ENCODE peak calls at places on chromosome 15, in four cellular contexts. X is sigmoid colon, L is WERI-Rb-1, I is Panc1. S is an unnamed sample.

GRCh38 chr15:43376017-43376705 is 5.3 kb downstream of the TUBGCP4 start:
- DNase-seq in X (no peak), L (peak), I (no peak), S (no peak)

GRCh38 chr15:46555547-46555946 is 920.7 kb downstream of the SQOR start:
- DNase-seq in L (no peak), X (no peak), I (no peak), S (no peak)

GRCh38 chr15:98609144-98609852 is 39.0 kb upstream of the IGF1R start:
- DNase-seq in X (no peak), I (no peak), L (no peak), S (peak)

GRCh38 chr15:56919708-56920637 is 1.5 kb downstream of the TCF12 start:
- DNase-seq in X (peak), I (peak), L (peak), S (no peak)

GRCh38 chr15:44033894-44034293 is 161.2 kb downstream of the FRMD5 start:
- DNase-seq in L (no peak), I (peak), X (no peak), S (no peak)

GRCh38 chr15:59950603-59951388 is 53.3 kb upstream of the FOXB1 start:
- DNase-seq in I (no peak), X (no peak), L (no peak), S (no peak)

GRCh38 chr15:31993062-31993461 is 37.3 kb upstream of the CHRNA7 start:
- DNase-seq in X (no peak), I (no peak), L (no peak), S (no peak)

GRCh38 chr15:75809986-75810750 is 33.1 kb upstream of the UBE2Q2 start:
- DNase-seq in L (peak), I (peak), X (no peak), S (no peak)

GRCh38 chr15:90211440-90212168 is 10.5 kb downstream of the SEMA4B start:
- DNase-seq in X (no peak), L (no peak), I (no peak), S (peak)

GRCh38 chr15:33086500-33087141 is 107.9 kb downstream of the FMN1 start:
- DNase-seq in X (no peak), L (no peak), I (peak), S (no peak)

GRCh38 chr15:60208708-60209107 is 189.1 kb downstream of the ANXA2 start:
- DNase-seq in X (no peak), L (no peak), I (no peak), S (no peak)

GRCh38 chr15:34847598-34847997 is 52.2 kb upstream of the ACTC1 start:
- DNase-seq in L (no peak), I (no peak), X (no peak), S (no peak)

GRCh38 chr15:63256433-63256884 is 20.9 kb upstream of the APH1B start:
- DNase-seq in L (no peak), I (no peak), X (no peak), S (no peak)

GRCh38 chr15:41020829-41021228 is 67.6 kb downstream of the CHAC1 start:
- DNase-seq in X (no peak), I (no peak), L (no peak), S (no peak)

GRCh38 chr15:35019401-35020327 is 31.6 kb upstream of the ZNF770 start:
- DNase-seq in L (no peak), X (no peak), I (no peak), S (no peak)

GRCh38 chr15:72155021-72155621 is 36.9 kb downstream of the SENP8 start:
- DNase-seq in X (peak), I (no peak), L (no peak), S (peak)

GRCh38 chr15:29774900-29775299 is 47.4 kb downstream of the TJP1 start:
- DNase-seq in X (no peak), L (no peak), I (peak), S (peak)

GRCh38 chr15:63764124-63764827 is 69.5 kb downstream of the HERC1 start:
- DNase-seq in X (no peak), L (no peak), I (no peak), S (no peak)

GRCh38 chr15:23690450-23690852 is 3.3 kb upstream of the NDN start:
- DNase-seq in L (peak), I (no peak), X (peak), S (no peak)

GRCh38 chr15:101108791-101109190 is 143.1 kb downstream of the CHSY1 start:
- DNase-seq in X (no peak), I (no peak), L (no peak), S (peak)

GRCh38 chr15:47293763-47294162 is 423.5 kb upstream of the SEMA6D start:
- DNase-seq in I (no peak), L (no peak), X (peak), S (no peak)

GRCh38 chr15:101406796-101407195 is 82.7 kb downstream of the PCSK6 start:
- DNase-seq in X (no peak), L (no peak), I (no peak), S (no peak)

GRCh38 chr15:66997212-66997611 is 68.2 kb upstream of the SMAD3 start:
- DNase-seq in L (no peak), I (no peak), X (no peak), S (no peak)

GRCh38 chr15:89837134-89837829 is 22.6 kb upstream of the ANPEP start:
- DNase-seq in X (no peak), L (no peak), I (no peak), S (no peak)

GRCh38 chr15:58525926-58526538 is 94.2 kb downstream of the LIPC start:
- DNase-seq in X (no peak), I (no peak), L (no peak), S (no peak)

GRCh38 chr15:86268558-86268957 is 188.9 kb downstream of the AGBL1 start:
- DNase-seq in X (no peak), I (no peak), L (no peak), S (no peak)

GRCh38 chr15:73142802-73143762 is 90.8 kb downstream of the NEO1 start:
- DNase-seq in L (no peak), I (no peak), X (no peak), S (peak)

GRCh38 chr15:88645171-88646087 is 6.6 kb downstream of the ISG20 start:
- DNase-seq in X (peak), I (no peak), L (no peak), S (peak)

GRCh38 chr15:32943691-32944090 is 225.9 kb downstream of the GREM1 start:
- DNase-seq in X (no peak), L (no peak), I (no peak), S (no peak)

GRCh38 chr15:76035593-76035992 is 23.4 kb upstream of the NRG4 start:
- DNase-seq in I (no peak), X (no peak), L (no peak), S (no peak)

GRCh38 chr15:77804210-77804609 is 171.5 kb upstream of the LINGO1 start:
- DNase-seq in I (no peak), X (no peak), L (no peak), S (no peak)

GRCh38 chr15:39362832-39363561 is 217.9 kb upstream of the THBS1 start:
- DNase-seq in I (no peak), X (no peak), L (no peak), S (no peak)

GRCh38 chr15:32736351-32737061 is 18.7 kb downstream of the GREM1 start:
- DNase-seq in X (no peak), I (no peak), L (no peak), S (no peak)

GRCh38 chr15:73647259-73648026 is 14.3 kb upstream of the NPTN start:
- DNase-seq in I (no peak), L (no peak), X (no peak), S (peak)

GRCh38 chr15:63080638-63081250 is 38.2 kb downstream of the TPM1 start:
- DNase-seq in L (peak), I (no peak), X (no peak), S (no peak)

GRCh38 chr15:96344120-96344705 is 13.7 kb downstream of the NR2F2 start:
- DNase-seq in X (no peak), L (no peak), I (no peak), S (no peak)

GRCh38 chr15:52529289-52529929 is 729 bp upstream of the MYO5A start:
- DNase-seq in L (no peak), X (no peak), I (no peak), S (no peak)

GRCh38 chr15:52532427-52532826 is 3.7 kb upstream of the MYO5A start:
- DNase-seq in I (no peak), L (no peak), X (no peak), S (no peak)

GRCh38 chr15:52528465-52529288 is at the start of gene MYO5A:
- DNase-seq in I (no peak), L (peak), X (peak), S (peak)

GRCh38 chr15:52527898-52528464 is 699 bp downstream of the MYO5A start:
- DNase-seq in I (no peak), X (peak), L (peak), S (no peak)

GRCh38 chr15:52529940-52530339 is 1.3 kb upstream of the MYO5A start:
- DNase-seq in L (no peak), X (no peak), I (no peak), S (no peak)
- H3K27ac ChIP-seq in L (no peak), X (no peak), I (peak), S (no peak)

GRCh38 chr15:38070778-38071177 is 136.3 kb downstream of the TMCO5A start:
- DNase-seq in L (no peak), I (no peak), X (no peak), S (no peak)

GRCh38 chr15:38072007-38072506 is 137.6 kb downstream of the TMCO5A start:
- DNase-seq in L (no peak), X (peak), I (no peak), S (no peak)

GRCh38 chr15:38069506-38069905 is 135.1 kb downstream of the TMCO5A start:
- DNase-seq in X (peak), L (no peak), I (no peak), S (peak)

GRCh38 chr15:38072507-38073277 is 138.3 kb downstream of the TMCO5A start:
- DNase-seq in L (peak), X (peak), I (no peak), S (peak)

GRCh38 chr15:38071211-38071972 is 137.0 kb downstream of the TMCO5A start:
- DNase-seq in L (no peak), I (no peak), X (no peak), S (no peak)
- H3K27ac ChIP-seq in L (no peak), I (no peak), X (peak), S (peak)

DNA sequence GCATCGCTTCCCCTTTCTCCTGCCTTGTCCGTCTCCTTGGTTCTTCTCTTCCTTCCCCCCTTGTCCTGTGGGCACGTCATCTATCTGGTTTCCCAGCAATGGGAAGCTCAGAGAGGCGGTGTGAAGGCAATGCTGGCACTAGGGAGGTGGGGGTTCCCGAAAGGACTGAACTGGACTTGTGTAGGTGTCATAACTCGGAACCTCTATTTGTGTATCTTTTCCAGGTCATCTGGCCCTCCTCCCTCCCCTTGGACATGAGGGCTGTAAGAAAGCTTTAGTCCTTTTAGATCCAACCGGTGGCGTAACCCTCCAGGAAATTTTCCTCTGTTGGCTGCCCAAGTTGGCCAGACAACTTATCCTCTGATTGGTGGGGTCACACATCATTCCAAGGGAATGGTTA is 231.5 kb upstream of the TLE3 start:
- DNase-seq in I (no peak), X (no peak), L (no peak), S (no peak)
- H3K27ac ChIP-seq in I (no peak), X (peak), L (no peak), S (no peak)

GRCh38 chr15:68408526-68408925 is 23.4 kb downstream of the ITGA11 start:
- DNase-seq in L (no peak), X (peak), I (no peak), S (peak)
- H3K27ac ChIP-seq in L (no peak), X (no peak), I (no peak), S (no peak)

S was measured in RWPE2.